ENCODE peak calls at places on chromosomes 6 and 20, in seven cellular contexts. N is left lung, B is IMR-90, V is hepatocyte, G is GM23338, C is fibroblast of lung, I is right lobe of liver. L is an unnamed sample. For H3K36me3, the result is how much of the 10 kb centered on the place peaks cover.

GRCh38 chr6:137764464-137764863 is 102.6 kb upstream of the TNFAIP3 start:
- DNase-seq in B (peak), V (no peak), I (no peak), N (no peak), G (no peak), C (peak), L (peak)

GRCh38 chr6:117188627-117189201 is 76.6 kb upstream of the VGLL2 start:
- DNase-seq in B (no peak), N (no peak), G (peak), C (no peak), V (no peak), I (no peak), L (no peak)

GRCh38 chr20:37226889-37227288 is 34.7 kb downstream of the GHRH start:
- DNase-seq in V (no peak), N (no peak), I (no peak), B (peak), C (peak), G (no peak), L (no peak)

GRCh38 chr6:31131595-31131994 is 7.3 kb downstream of the PSORS1C2 start:
- DNase-seq in G (no peak), I (no peak), N (no peak), B (no peak), V (no peak), C (no peak), L (no peak)

GRCh38 chr6:43930440-43931154 is 160.6 kb downstream of the VEGFA start:
- DNase-seq in V (no peak), N (no peak), C (no peak), B (no peak), I (peak), G (no peak), L (no peak)

GRCh38 chr6:52213127-52213526 is 27.0 kb downstream of the IL17A start:
- DNase-seq in I (no peak), G (peak), V (no peak), N (no peak), B (no peak), C (no peak), L (no peak)

GRCh38 chr6:4394786-4395185 is 259.4 kb upstream of the ECI2 start:
- DNase-seq in I (no peak), V (peak), G (no peak), B (no peak), C (no peak), N (no peak), L (no peak)

GRCh38 chr6:364609-365540 is 26.7 kb upstream of the IRF4 start:
- DNase-seq in B (no peak), I (no peak), C (no peak), G (no peak), N (peak), V (no peak), L (no peak)

GRCh38 chr20:24917056-24917455 is 32.0 kb upstream of the CST7 start:
- DNase-seq in G (no peak), V (no peak), B (no peak), I (no peak), C (no peak), N (no peak), L (no peak)

GRCh38 chr6:32815115-32815514 is 1.7 kb downstream of the HLA-DOB start:
- DNase-seq in I (no peak), G (no peak), N (no peak), V (no peak), B (peak), C (peak), L (peak)

GRCh38 chr6:90436403-90436802 is 139.8 kb upstream of the BACH2 start:
- DNase-seq in N (no peak), V (no peak), G (no peak), B (no peak), I (no peak), C (no peak), L (no peak)

GRCh38 chr6:131949909-131950766 is 1.0 kb downstream of the CCN2 start:
- DNase-seq in G (peak), N (peak), V (peak), B (peak), I (peak), C (peak), L (peak)

GRCh38 chr6:26196846-26197683 is 109.8 kb downstream of the HFE start:
- DNase-seq in G (peak), I (peak), N (peak), C (peak), B (peak), V (peak), L (peak)

GRCh38 chr20:61757678-61758555 is 307.8 kb downstream of the TAF4 start:
- DNase-seq in G (no peak), V (no peak), N (no peak), I (peak), B (peak), C (peak), L (no peak)

GRCh38 chr6:3381233-3382065 is 75.4 kb downstream of the SLC22A23 start:
- DNase-seq in I (no peak), N (no peak), B (no peak), C (no peak), G (no peak), V (no peak), L (no peak)

GRCh38 chr6:86685230-86685797 is 252.0 kb upstream of the HTR1E start:
- DNase-seq in V (no peak), G (no peak), B (no peak), N (no peak), I (no peak), C (no peak), L (no peak)

GRCh38 chr6:134420638-134421181 is 102.8 kb upstream of the SGK1 start:
- DNase-seq in N (no peak), B (peak), I (no peak), C (no peak), V (no peak), G (no peak), L (peak)

GRCh38 chr6:15061176-15061575 is 184.7 kb upstream of the JARID2 start:
- DNase-seq in N (no peak), G (peak), I (no peak), V (no peak), C (no peak), B (no peak), L (no peak)

GRCh38 chr6:4352731-4353130 is 217.4 kb upstream of the ECI2 start:
- DNase-seq in N (no peak), C (no peak), V (no peak), G (no peak), B (peak), I (no peak), L (no peak)

GRCh38 chr20:846894-847278 is 13.4 kb downstream of the FAM110A start:
- DNase-seq in V (no peak), C (no peak), G (no peak), I (no peak), B (no peak), N (peak), L (no peak)

GRCh38 chr6:72622094-72622540 is 253 bp downstream of the KCNQ5 start:
- DNase-seq in I (no peak), B (peak), C (no peak), V (peak), N (peak), G (peak), L (no peak)

GRCh38 chr6:75337805-75338204 is 53.2 kb upstream of the TMEM30A start:
- DNase-seq in C (no peak), I (no peak), G (no peak), N (no peak), V (no peak), B (peak), L (no peak)

GRCh38 chr6:44269168-44269920 is 906 bp upstream of the TMEM151B start:
- DNase-seq in B (no peak), I (peak), N (no peak), C (no peak), G (no peak), V (no peak), L (no peak)

GRCh38 chr20:22601361-22602141 is 17.2 kb upstream of the FOXA2 start:
- DNase-seq in N (no peak), G (no peak), V (peak), I (no peak), B (no peak), C (no peak), L (no peak)

GRCh38 chr20:13105071-13105470 is 96.3 kb downstream of the SPTLC3 start:
- DNase-seq in N (no peak), C (no peak), G (peak), V (no peak), B (no peak), I (no peak), L (no peak)

GRCh38 chr6:3879194-3879952 is 30.2 kb downstream of the FAM50B start:
- DNase-seq in C (no peak), G (no peak), B (no peak), I (no peak), V (no peak), N (no peak), L (no peak)

GRCh38 chr6:116314878-116315277 is 35.1 kb upstream of the TSPYL1 start:
- DNase-seq in N (no peak), I (no peak), G (no peak), V (no peak), B (no peak), C (no peak), L (no peak)

GRCh38 chr20:54123587-54124180 is 50.1 kb downstream of the CYP24A1 start:
- DNase-seq in C (peak), N (peak), I (peak), G (peak), V (peak), B (peak), L (peak)

GRCh38 chr20:2234788-2235187 is 61.0 kb upstream of the TGM3 start:
- DNase-seq in B (no peak), C (no peak), G (peak), N (no peak), V (no peak), I (no peak), L (no peak)

GRCh38 chr20:64038579-64039292 is 2.8 kb downstream of the C20orf204 start:
- DNase-seq in B (peak), N (peak), C (peak), G (peak), I (peak), V (peak), L (peak)

GRCh38 chr6:88166493-88166900 is 350 bp upstream of the CNR1 start:
- DNase-seq in I (no peak), C (no peak), G (no peak), B (no peak), N (peak), V (peak), L (no peak)

GRCh38 chr6:41638801-41639555 is 710 bp downstream of the MDFI start:
- DNase-seq in G (peak), C (peak), N (no peak), I (peak), B (no peak), V (peak), L (peak)

GRCh38 chr20:33099842-33100538 is 20.5 kb downstream of the BPIFB4 start:
- DNase-seq in N (no peak), B (no peak), I (no peak), V (no peak), C (no peak), G (no peak), L (no peak)

GRCh38 chr6:125094563-125094962 is 59.0 kb upstream of the TPD52L1 start:
- DNase-seq in V (no peak), I (no peak), C (peak), G (no peak), B (peak), N (no peak), L (peak)

GRCh38 chr6:104828478-104828877 is 31.2 kb downstream of the HACE1 start:
- DNase-seq in V (no peak), N (no peak), B (no peak), I (no peak), G (no peak), C (no peak), L (no peak)

GRCh38 chr6:90458353-90459224 is 128.3 kb downstream of the MAP3K7 start:
- DNase-seq in N (no peak), G (no peak), I (no peak), V (no peak), B (no peak), C (no peak), L (no peak)

GRCh38 chr6:169653691-169654090 is 48.1 kb downstream of the WDR27 start:
- DNase-seq in C (no peak), V (no peak), B (no peak), N (peak), G (no peak), I (no peak), L (no peak)
- H3K36me3 ChIP-seq in C (under half), V (under half), B (under half), N (under half), G (under half), I (under half), L (under half)

GRCh38 chr20:29443819-29444218 is 1813.6 kb upstream of the DEFB115 start:
- DNase-seq in I (no peak), N (no peak), V (no peak), B (no peak), C (no peak), G (no peak), L (no peak)
- H3K27ac ChIP-seq in I (no peak), N (no peak), V (no peak), B (no peak), C (no peak), G (no peak), L (no peak)

GRCh38 chr6:159037746-159038290 is 7.0 kb downstream of the TAGAP start:
- DNase-seq in B (no peak), N (no peak), V (no peak), I (no peak), G (no peak), C (no peak), L (no peak)
- TF ChIP-seq CTCF in B (no peak), N (no peak), V (no peak), I (no peak), G (no peak), C (no peak), L (no peak)

GRCh38 chr20:46355778-46356177 is 47.5 kb upstream of the CDH22 start:
- DNase-seq in V (peak), C (no peak), G (no peak), I (no peak), B (no peak), N (no peak), L (no peak)
- H3K36me3 ChIP-seq in V (under half), C (under half), G (under half), I (under half), B (under half), N (under half), L (under half)

GRCh38 chr20:19975436-19975799 is 41.7 kb upstream of the NAA20 start:
- DNase-seq in G (no peak), N (peak), C (peak), V (no peak), B (peak), I (no peak), L (no peak)

GRCh38 chr20:19978511-19979210 is 38.5 kb upstream of the NAA20 start:
- DNase-seq in C (no peak), I (no peak), N (no peak), B (no peak), V (no peak), G (no peak), L (no peak)

GRCh38 chr20:19976595-19977372 is 40.4 kb upstream of the NAA20 start:
- DNase-seq in N (peak), C (peak), V (peak), I (no peak), B (peak), G (no peak), L (peak)

GRCh38 chr20:19975901-19976300 is 41.3 kb upstream of the NAA20 start:
- DNase-seq in C (peak), B (no peak), N (no peak), I (no peak), G (no peak), V (no peak), L (no peak)

GRCh38 chr20:19977373-19977770 is 39.8 kb upstream of the NAA20 start:
- DNase-seq in G (no peak), N (no peak), C (no peak), B (no peak), V (no peak), I (no peak), L (no peak)
- H3K27ac ChIP-seq in G (no peak), N (peak), C (peak), B (peak), V (peak), I (peak), L (peak)

GRCh38 chr6:157614026-157614484 is 209.0 kb upstream of the SNX9 start:
- DNase-seq in B (peak), G (no peak), I (no peak), V (no peak), N (no peak), C (peak), L (no peak)

GRCh38 chr6:157611406-157611805 is 211.6 kb upstream of the SNX9 start:
- DNase-seq in B (no peak), N (no peak), G (no peak), V (no peak), C (no peak), I (no peak), L (no peak)

GRCh38 chr6:157615951-157616350 is 207.1 kb upstream of the SNX9 start:
- DNase-seq in B (no peak), G (no peak), V (no peak), N (no peak), I (no peak), C (no peak), L (no peak)

GRCh38 chr6:157613011-157613522 is 210.0 kb upstream of the SNX9 start:
- DNase-seq in C (peak), B (peak), V (peak), I (no peak), G (no peak), N (no peak), L (peak)

GRCh38 chr6:157615411-157615763 is 207.7 kb upstream of the SNX9 start:
- DNase-seq in C (peak), G (no peak), N (no peak), I (no peak), B (no peak), V (no peak), L (no peak)
- TF ChIP-seq CTCF in C (peak), G (peak), N (no peak), I (no peak), B (peak), V (no peak), L (peak)

DNA sequence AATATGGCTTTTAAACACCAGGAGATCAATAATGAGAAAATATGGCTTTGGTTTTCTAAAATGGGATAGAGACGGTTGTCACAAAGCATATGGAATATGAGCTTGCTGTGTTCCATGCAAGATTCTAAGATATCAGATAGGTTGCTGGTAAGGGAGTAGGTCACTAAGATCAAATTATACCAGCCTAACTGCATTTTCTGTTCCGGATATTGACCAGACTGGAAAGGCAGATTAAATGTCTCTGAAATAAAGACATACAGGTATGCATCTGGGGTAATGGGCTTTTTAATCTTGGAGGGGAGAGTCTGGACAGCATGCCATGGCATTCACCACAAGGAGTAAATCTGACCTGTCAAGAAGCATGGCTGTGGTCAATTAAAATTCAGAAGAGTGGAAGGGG is 35.2 kb upstream of the ADIG start:
- DNase-seq in N (no peak), I (no peak), G (no peak), C (no peak), B (no peak), V (no peak), L (no peak)
- H3K36me3 ChIP-seq in N (under half), I (half or more), G (under half), C (under half), B (under half), V (under half), L (half or more)

DNA sequence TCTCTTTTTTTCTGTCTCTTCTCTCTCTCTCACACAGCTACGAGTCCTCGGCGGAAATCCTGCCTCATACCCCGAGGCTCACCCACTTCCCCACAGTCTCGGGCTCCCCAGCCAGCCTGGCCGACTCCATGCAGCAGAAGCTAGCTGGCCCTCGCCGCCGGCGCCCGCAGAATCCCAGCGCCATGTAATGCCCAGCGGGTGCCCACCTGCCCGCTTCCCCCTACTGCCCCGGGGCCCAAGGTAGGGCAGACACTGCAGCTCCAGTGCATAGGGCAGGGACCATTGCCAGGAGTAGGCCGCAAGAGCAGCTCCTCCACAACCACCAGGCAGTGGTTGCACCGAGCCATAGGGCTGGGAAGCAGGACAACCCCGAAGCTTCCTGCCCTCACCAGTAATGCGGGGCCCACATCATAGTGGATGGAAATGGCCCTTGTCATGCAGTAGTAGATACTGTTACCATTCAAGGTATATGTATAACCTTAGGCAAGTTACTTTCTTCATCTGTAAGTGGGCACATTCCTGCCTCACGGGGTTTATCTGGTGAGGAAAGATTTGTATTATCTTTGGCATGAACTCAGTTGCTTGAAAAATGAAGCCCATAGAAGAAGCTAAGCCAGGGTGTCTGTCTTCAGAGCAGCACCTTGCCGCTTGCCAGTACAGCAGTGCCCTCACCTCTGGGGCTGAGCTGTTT is 36.9 kb upstream of the ID1 start:
- DNase-seq in I (no peak), N (no peak), B (peak), C (no peak), G (no peak), V (no peak), L (no peak)
- H3K27ac ChIP-seq in I (no peak), N (peak), B (peak), C (no peak), G (peak), V (peak), L (no peak)

GRCh38 chr6:34126419-34126818 is 19.5 kb downstream of the GRM4 start:
- DNase-seq in B (no peak), N (no peak), V (no peak), C (no peak), I (no peak), G (no peak), L (no peak)
- TF ChIP-seq CTCF in B (no peak), N (no peak), V (no peak), C (no peak), I (no peak), G (peak), L (no peak)

L was measured in brain microvascular endothelial cell.